ENCODE peak calls at places on chromosomes 5 and 9, in eight cellular contexts. X is pulmonary artery endothelial cell; N is activated CD8-positive, alpha-beta memory T cell treated with anti-CD3 and anti-CD28 coated beads, Interleukin-2, amount 10 ng/mL, durations not matched to agents 7 days and 5 days; T is NAMALWA; K is EL; A is NCI-H82; V is T-cell; B is HuH-7. U is an unnamed sample.

GRCh38 chr5:113984928-113985327 is 376.9 kb upstream of the KCNN2 start:
- DNase-seq in X (no peak), N (no peak), T (no peak), K (no peak), A (no peak), V (no peak), B (no peak), U (no peak)

GRCh38 chr9:134689320-134690181 is 47.9 kb downstream of the COL5A1 start:
- DNase-seq in X (no peak), N (no peak), T (peak; percentile 30), K (peak; percentile 66), A (peak; percentile 58), V (no peak), B (peak; percentile 84), U (no peak)

GRCh38 chr5:54295658-54296276 is 14.6 kb downstream of the ARL15 start:
- DNase-seq in X (no peak), N (no peak), T (no peak), K (no peak), A (no peak), V (no peak), B (no peak), U (no peak)

GRCh38 chr5:1294839-1295649 is at the start of gene TERT:
- DNase-seq in X (no peak), N (peak; percentile 58), T (peak; percentile 90), K (peak; percentile 30), A (no peak), V (peak; percentile 27), B (peak; percentile 65), U (peak; percentile 15)

GRCh38 chr5:129905467-129906176 is 1.4 kb downstream of the CHSY3 start:
- DNase-seq in X (no peak), N (no peak), T (no peak), K (no peak), A (peak; percentile 26), V (no peak), B (peak; percentile 24), U (no peak)

GRCh38 chr5:179699640-179700298 is 1.0 kb downstream of the CANX start:
- DNase-seq in X (no peak), N (peak; percentile 77), T (peak; percentile 63), K (peak; percentile 38), A (peak; percentile 69), V (no peak), B (peak; percentile 41), U (no peak)

GRCh38 chr5:120217001-120217400 is 247.1 kb upstream of the PRR16 start:
- DNase-seq in X (no peak), N (no peak), T (no peak), K (no peak), A (no peak), V (no peak), B (no peak), U (no peak)

GRCh38 chr9:85262333-85262732 is 479.4 kb downstream of the AGTPBP1 start:
- DNase-seq in X (no peak), N (no peak), T (no peak), K (peak; percentile 39), A (no peak), V (no peak), B (no peak), U (no peak)

GRCh38 chr5:94674841-94675382 is 56.4 kb downstream of the SLF1 start:
- DNase-seq in X (no peak), N (no peak), T (no peak), K (peak; percentile 18), A (peak; percentile 6), V (no peak), B (no peak), U (no peak)

GRCh38 chr5:170302729-170303501 is 5.3 kb upstream of the LCP2 start:
- DNase-seq in X (no peak), N (peak; percentile 71), T (peak; percentile 33), K (no peak), A (no peak), V (peak; percentile 72), B (no peak), U (peak; percentile 30)